ENCODE peak calls at places on chromosomes 12 and 14, in eight cellular contexts. P is MM.1S; W is naive thymus-derived CD4-positive, alpha-beta T cell; Q is tibial artery; Y is esophagus squamous epithelium; S is CD8-positive, alpha-beta memory T cell; N is Peyer's patch; C is lung. X is an unnamed sample. For H3K27me3, the result is how much of the 10 kb centered on the place peaks cover.

GRCh38 chr12:93460882-93461281 is 6.4 kb upstream of the MRPL42 start:
- DNase-seq in P (no peak), W (no peak), Q (no peak), Y (no peak), S (no peak), N (no peak), C (no peak), X (no peak)

GRCh38 chr12:105523164-105524057 is 192.9 kb downstream of the C12orf75 start:
- DNase-seq in P (no peak), W (no peak), Q (peak), Y (peak), S (no peak), N (peak), C (peak), X (peak)

GRCh38 chr12:62744551-62744950 is 190.4 kb downstream of the PPM1H start:
- DNase-seq in P (no peak), W (no peak), Q (no peak), Y (no peak), S (no peak), N (no peak), C (no peak), X (peak)

GRCh38 chr12:104055686-104056388 is 5.8 kb upstream of the GLT8D2 start:
- DNase-seq in P (no peak), W (no peak), Q (no peak), Y (no peak), S (no peak), N (peak), C (peak), X (no peak)

GRCh38 chr12:129064201-129064881 is 211.1 kb downstream of the GLT1D1 start:
- DNase-seq in P (no peak), W (no peak), Q (no peak), Y (no peak), S (no peak), N (no peak), C (no peak), X (no peak)

GRCh38 chr14:23558363-23559009 is 2.4 kb downstream of the THTPA start:
- DNase-seq in P (no peak), W (no peak), Q (no peak), Y (no peak), S (no peak), N (no peak), C (no peak), X (no peak)

GRCh38 chr14:33914676-33915516 is 36.0 kb downstream of the EGLN3 start:
- DNase-seq in P (peak), W (no peak), Q (peak), Y (no peak), S (no peak), N (no peak), C (no peak), X (peak)

GRCh38 chr12:78194448-78194847 is 363.8 kb downstream of the NAV3 start:
- DNase-seq in P (no peak), W (no peak), Q (no peak), Y (no peak), S (no peak), N (no peak), C (no peak), X (no peak)

GRCh38 chr14:81301371-81301770 is 80.6 kb upstream of the GTF2A1 start:
- DNase-seq in P (no peak), W (no peak), Q (no peak), Y (no peak), S (no peak), N (no peak), C (no peak), X (no peak)

GRCh38 chr12:84994436-84994835 is 41.6 kb downstream of the TSPAN19 start:
- DNase-seq in P (peak), W (no peak), Q (no peak), Y (no peak), S (no peak), N (no peak), C (no peak), X (no peak)

GRCh38 chr12:96570579-96570978 is 81.2 kb downstream of the CFAP54 start:
- DNase-seq in P (no peak), W (no peak), Q (no peak), Y (no peak), S (no peak), N (no peak), C (no peak), X (no peak)

GRCh38 chr14:25049127-25049558 is 804 bp downstream of the STXBP6 start:
- DNase-seq in P (no peak), W (no peak), Q (no peak), Y (no peak), S (no peak), N (peak), C (no peak), X (no peak)

GRCh38 chr12:442235-442884 is 17.4 kb upstream of the B4GALNT3 start:
- DNase-seq in P (peak), W (peak), Q (no peak), Y (no peak), S (peak), N (peak), C (peak), X (peak)

GRCh38 chr12:3493225-3494049 is 2.4 kb downstream of the PRMT8 start:
- DNase-seq in P (no peak), W (no peak), Q (no peak), Y (no peak), S (no peak), N (no peak), C (no peak), X (no peak)

GRCh38 chr12:117261267-117261666 is 71.0 kb upstream of the FBXO21 start:
- DNase-seq in P (no peak), W (no peak), Q (no peak), Y (no peak), S (no peak), N (no peak), C (no peak), X (peak)

GRCh38 chr12:24879644-24880043 is 69.3 kb downstream of the BCAT1 start:
- DNase-seq in P (no peak), W (no peak), Q (no peak), Y (no peak), S (no peak), N (no peak), C (no peak), X (no peak)

GRCh38 chr14:106372870-106373657 is 846.7 kb downstream of the TMEM121 start:
- DNase-seq in P (peak), W (peak), Q (no peak), Y (no peak), S (peak), N (peak), C (peak), X (no peak)

GRCh38 chr14:99415496-99416281 is 65.0 kb downstream of the SETD3 start:
- DNase-seq in P (peak), W (peak), Q (no peak), Y (no peak), S (peak), N (peak), C (peak), X (peak)

GRCh38 chr12:28652239-28652638 is 462.0 kb downstream of the CCDC91 start:
- DNase-seq in P (no peak), W (no peak), Q (no peak), Y (no peak), S (no peak), N (no peak), C (no peak), X (no peak)

GRCh38 chr12:124236651-124237050 is 58.2 kb upstream of the RFLNA start:
- DNase-seq in P (no peak), W (no peak), Q (no peak), Y (no peak), S (no peak), N (no peak), C (no peak), X (no peak)

GRCh38 chr12:81627336-81628189 is 131.6 kb downstream of the PPFIA2 start:
- DNase-seq in P (peak), W (no peak), Q (no peak), Y (no peak), S (no peak), N (no peak), C (no peak), X (no peak)

GRCh38 chr12:119989619-119990381 is 764 bp downstream of the BICDL1 start:
- DNase-seq in P (peak), W (peak), Q (peak), Y (no peak), S (peak), N (peak), C (peak), X (peak)

GRCh38 chr12:113239288-113239771 is 18.1 kb downstream of the TPCN1 start:
- DNase-seq in P (no peak), W (no peak), Q (peak), Y (no peak), S (no peak), N (peak), C (no peak), X (no peak)

GRCh38 chr12:113240395-113240794 is 19.1 kb downstream of the TPCN1 start:
- DNase-seq in P (no peak), W (no peak), Q (no peak), Y (no peak), S (no peak), N (no peak), C (no peak), X (no peak)

GRCh38 chr12:113238309-113238708 is 17.0 kb downstream of the TPCN1 start:
- DNase-seq in P (no peak), W (no peak), Q (no peak), Y (no peak), S (no peak), N (peak), C (no peak), X (no peak)

GRCh38 chr12:113241191-113242017 is 20.1 kb downstream of the TPCN1 start:
- DNase-seq in P (peak), W (no peak), Q (no peak), Y (no peak), S (no peak), N (peak), C (no peak), X (peak)

DNA sequence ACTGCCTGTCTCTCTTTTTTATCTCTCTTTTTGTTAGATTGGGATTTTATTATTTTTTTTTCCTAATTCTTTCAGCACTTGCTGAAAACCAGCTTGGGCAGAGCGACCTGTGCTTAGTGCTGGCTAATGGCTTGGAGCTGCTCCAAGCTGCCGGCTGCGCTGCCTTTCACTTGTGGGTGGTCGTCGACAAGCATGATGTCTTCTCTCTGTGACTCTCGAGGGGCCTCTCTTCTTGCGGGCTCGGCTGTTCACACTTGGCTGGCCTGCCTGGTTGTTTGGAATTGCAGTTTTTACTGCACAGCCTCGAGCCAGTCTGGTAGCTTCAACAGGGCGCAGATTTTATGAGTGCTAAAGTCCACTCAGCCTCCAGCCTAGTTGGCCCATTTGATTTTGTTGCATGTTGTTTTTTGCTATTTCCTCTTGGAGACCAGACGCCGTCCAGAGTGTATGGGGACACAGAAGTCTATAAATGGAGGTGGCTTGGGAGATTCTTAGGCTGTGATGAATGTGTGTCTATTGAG is 18.6 kb downstream of the TPCN1 start:
- DNase-seq in P (no peak), W (no peak), Q (peak), Y (no peak), S (no peak), N (peak), C (no peak), X (peak)
- H3K27ac ChIP-seq in P (no peak), W (no peak), Q (peak), Y (peak), S (no peak), N (peak), C (peak), X (no peak)

GRCh38 chr12:33609910-33610309 is 170.3 kb upstream of the SYT10 start:
- DNase-seq in P (no peak), W (no peak), Q (no peak), Y (no peak), S (no peak), N (no peak), C (no peak), X (no peak)
- H3K4me3 ChIP-seq in P (no peak), W (no peak), Q (no peak), Y (no peak), S (no peak), N (no peak), C (no peak), X (no peak)

GRCh38 chr14:72828604-72829003 is 65.3 kb downstream of the DPF3 start:
- DNase-seq in P (no peak), W (no peak), Q (no peak), Y (no peak), S (no peak), N (peak), C (no peak), X (no peak)

GRCh38 chr14:72830786-72831583 is 62.9 kb downstream of the DPF3 start:
- DNase-seq in P (no peak), W (no peak), Q (no peak), Y (no peak), S (no peak), N (peak), C (no peak), X (no peak)

GRCh38 chr14:72826039-72826438 is 67.9 kb downstream of the DPF3 start:
- DNase-seq in P (no peak), W (no peak), Q (no peak), Y (no peak), S (no peak), N (no peak), C (no peak), X (no peak)

GRCh38 chr14:72825486-72825885 is 68.4 kb downstream of the DPF3 start:
- DNase-seq in P (no peak), W (no peak), Q (no peak), Y (no peak), S (no peak), N (no peak), C (no peak), X (no peak)

GRCh38 chr14:72830356-72830755 is 63.5 kb downstream of the DPF3 start:
- DNase-seq in P (no peak), W (no peak), Q (no peak), Y (no peak), S (no peak), N (no peak), C (no peak), X (no peak)
- H3K27me3 ChIP-seq in P (under half), W (under half), Q (under half), Y (under half), S (under half), N (under half), C (under half), X (under half)

GRCh38 chr12:53733051-53733812 is 6.0 kb upstream of the CALCOCO1 start:
- DNase-seq in P (no peak), W (no peak), Q (no peak), Y (no peak), S (no peak), N (no peak), C (no peak), X (no peak)
- H3K27ac ChIP-seq in P (no peak), W (no peak), Q (no peak), Y (no peak), S (no peak), N (no peak), C (no peak), X (no peak)

DNA sequence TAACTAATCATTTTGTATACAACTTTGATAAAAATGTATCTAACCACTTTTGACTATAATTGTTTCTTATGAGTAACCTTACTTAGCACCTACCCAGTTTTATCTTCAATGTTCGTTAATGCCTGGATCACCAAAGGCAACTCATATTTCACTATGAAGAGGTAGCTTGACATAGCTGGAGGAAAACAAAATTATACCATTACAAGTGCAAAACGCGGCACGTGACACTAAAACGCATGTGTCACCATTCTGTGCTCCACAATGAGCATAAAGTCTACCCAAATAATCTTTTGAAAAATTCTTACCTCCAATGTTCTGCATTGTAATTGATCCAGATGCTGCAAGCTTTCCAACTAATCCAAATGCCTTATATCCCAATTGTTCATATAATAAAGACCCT is 5.8 kb downstream of the SLC38A2 start:
- DNase-seq in P (no peak), W (no peak), Q (no peak), Y (no peak), S (no peak), N (no peak), C (no peak), X (no peak)
- H3K4me3 ChIP-seq in P (no peak), W (no peak), Q (peak), Y (no peak), S (no peak), N (no peak), C (no peak), X (no peak)